ENCODE peak calls at places on chromosomes 16 and 17, in ten cellular contexts. S, M, X, C, D, O, N, G, F and P are unnamed samples.

GRCh38 chr17:29036584-29036983 is 6.4 kb upstream of the PIPOX start:
- DNase-seq in S (no peak), M (no peak), X (no peak), C (no peak), D (no peak), O (no peak), N (no peak), G (no peak), F (no peak), P (no peak)

GRCh38 chr17:80678621-80679020 is 134.0 kb downstream of the RPTOR start:
- DNase-seq in S (no peak), M (no peak), X (no peak), C (no peak), D (no peak), O (no peak), N (no peak), G (peak; percentile 48), F (no peak), P (no peak)

GRCh38 chr17:18002171-18002570 is 29.5 kb downstream of the DRC3 start:
- DNase-seq in S (no peak), M (no peak), X (no peak), C (no peak), D (no peak), O (no peak), N (no peak), G (no peak), F (no peak), P (no peak)

GRCh38 chr16:52460652-52461172 is 86.2 kb downstream of the TOX3 start:
- DNase-seq in S (no peak), M (no peak), X (no peak), C (no peak), D (no peak), O (no peak), N (no peak), G (no peak), F (no peak), P (no peak)

GRCh38 chr17:81958633-81959342 is 2.2 kb downstream of the NOTUM start:
- DNase-seq in S (no peak), M (no peak), X (no peak), C (no peak), D (no peak), O (no peak), N (no peak), G (no peak), F (no peak), P (no peak)

GRCh38 chr17:59152925-59153324 is 2.1 kb downstream of the SKA2 start:
- DNase-seq in S (no peak), M (no peak), X (no peak), C (no peak), D (no peak), O (no peak), N (no peak), G (no peak), F (no peak), P (no peak)

GRCh38 chr16:397736-398332 is 835 bp downstream of the NME4 start:
- DNase-seq in S (peak; percentile 74), M (peak; percentile 71), X (peak; percentile 31), C (peak; percentile 78), D (no peak), O (peak; percentile 91), N (peak; percentile 78), G (peak; percentile 92), F (peak; percentile 70), P (no peak)

GRCh38 chr16:83623091-83623730 is 184.6 kb upstream of the HSBP1 start:
- DNase-seq in S (no peak), M (no peak), X (no peak), C (no peak), D (no peak), O (no peak), N (no peak), G (no peak), F (no peak), P (no peak)

GRCh38 chr16:7351572-7351971 is 18.9 kb downstream of the RBFOX1 start:
- DNase-seq in S (no peak), M (no peak), X (no peak), C (no peak), D (no peak), O (no peak), N (no peak), G (no peak), F (no peak), P (no peak)

GRCh38 chr17:6172642-6173330 is 102.6 kb downstream of the WSCD1 start:
- DNase-seq in S (no peak), M (peak; percentile 51), X (no peak), C (no peak), D (no peak), O (no peak), N (no peak), G (peak; percentile 31), F (no peak), P (no peak)

GRCh38 chr17:50128441-50129302 is 1.3 kb downstream of the SAMD14 start:
- DNase-seq in S (no peak), M (no peak), X (no peak), C (no peak), D (no peak), O (peak; percentile 59), N (no peak), G (no peak), F (no peak), P (no peak)

GRCh38 chr16:46648656-46649055 is 27.5 kb upstream of the SHCBP1 start:
- DNase-seq in S (no peak), M (no peak), X (no peak), C (no peak), D (no peak), O (no peak), N (no peak), G (no peak), F (no peak), P (peak; percentile 59)

GRCh38 chr16:75996491-75996890 is 270.2 kb upstream of the CPHXL start:
- DNase-seq in S (no peak), M (no peak), X (no peak), C (no peak), D (no peak), O (no peak), N (no peak), G (no peak), F (no peak), P (no peak)

GRCh38 chr17:82296511-82297279 is 20.7 kb downstream of the CD7 start:
- DNase-seq in S (no peak), M (no peak), X (no peak), C (no peak), D (no peak), O (no peak), N (no peak), G (no peak), F (no peak), P (no peak)

GRCh38 chr17:42989726-42990652 is 8.2 kb upstream of the RPL27 start:
- DNase-seq in S (no peak), M (no peak), X (no peak), C (no peak), D (no peak), O (no peak), N (no peak), G (no peak), F (no peak), P (no peak)

GRCh38 chr17:35586569-35587073 is 501 bp upstream of the AP2B1 start:
- DNase-seq in S (no peak), M (no peak), X (no peak), C (no peak), D (no peak), O (no peak), N (no peak), G (no peak), F (no peak), P (no peak)

GRCh38 chr17:72515291-72516065 is 394.7 kb downstream of the SOX9 start:
- DNase-seq in S (no peak), M (no peak), X (no peak), C (no peak), D (no peak), O (no peak), N (peak; percentile 52), G (no peak), F (peak; percentile 19), P (no peak)

GRCh38 chr16:9153502-9153864 is 62.0 kb downstream of the HAPSTR1 start:
- DNase-seq in S (no peak), M (no peak), X (no peak), C (no peak), D (no peak), O (no peak), N (no peak), G (no peak), F (no peak), P (no peak)
- H3K4me1 ChIP-seq in S (no peaks in the 10 kb centered on the region), M (peaks cover 6% of the 10 kb centered on the region), X (no peaks in the 10 kb centered on the region), C (no peaks in the 10 kb centered on the region), D (no peaks in the 10 kb centered on the region), O (no peaks in the 10 kb centered on the region), N (no peaks in the 10 kb centered on the region), G (no peaks in the 10 kb centered on the region), F (no peaks in the 10 kb centered on the region), P (peaks cover 27% of the 10 kb centered on the region)

GRCh38 chr16:50685456-50686058 is 4.4 kb upstream of the SNX20 start:
- DNase-seq in S (no peak), M (no peak), X (no peak), C (no peak), D (no peak), O (no peak), N (no peak), G (peak; percentile 51), F (no peak), P (no peak)
- H3K4me3 ChIP-seq in S (no peak overlapping the region), M (no peak overlapping the region), X (no peak overlapping the region), C (no peak overlapping the region), D (peak overlapping the region; percentile 60), O (no peak overlapping the region), N (no peak overlapping the region), G (no peak overlapping the region), F (no peak overlapping the region), P (no peak overlapping the region)

GRCh38 chr16:16004314-16004749 is 54.9 kb downstream of the ABCC1 start:
- DNase-seq in S (no peak), M (no peak), X (no peak), C (no peak), D (no peak), O (no peak), N (no peak), G (no peak), F (no peak), P (no peak)
- H3K4me1 ChIP-seq in S (peaks cover 27% of the 10 kb centered on the region), M (no peaks in the 10 kb centered on the region), X (no peaks in the 10 kb centered on the region), C (peaks cover 4% of the 10 kb centered on the region), D (peaks cover 8% of the 10 kb centered on the region), O (peaks cover 17% of the 10 kb centered on the region), N (no peaks in the 10 kb centered on the region), G (peaks cover 1% of the 10 kb centered on the region), F (no peaks in the 10 kb centered on the region), P (no peaks in the 10 kb centered on the region)

DNA sequence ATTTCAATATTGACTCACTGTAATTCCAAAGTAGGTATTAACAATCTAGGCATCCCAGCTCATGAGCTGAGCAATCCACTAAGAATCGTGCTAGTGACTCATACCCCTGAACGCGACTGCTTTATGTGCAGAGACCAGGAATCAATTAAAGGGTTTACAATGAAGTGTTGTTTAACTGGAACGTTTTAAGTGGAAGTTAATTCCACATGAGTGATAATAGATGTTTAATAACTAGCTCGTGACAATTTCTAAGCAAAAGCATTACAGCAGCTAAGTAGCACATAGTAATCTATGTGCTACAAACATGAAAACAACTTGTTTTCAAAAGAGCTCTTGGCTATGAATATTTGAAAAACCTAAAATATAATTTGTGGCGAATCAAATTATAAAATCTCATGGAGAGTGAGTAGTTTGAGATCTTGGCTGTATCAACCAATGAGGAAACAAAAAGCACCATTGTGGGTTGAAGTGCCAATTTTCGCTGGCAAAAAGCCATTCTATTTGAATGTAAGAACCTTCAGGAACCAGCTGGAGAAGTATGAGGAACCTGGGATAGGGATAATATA is 9.4 kb downstream of the GJC1 start:
- DNase-seq in S (no peak), M (no peak), X (no peak), C (no peak), D (no peak), O (no peak), N (no peak), G (no peak), F (no peak), P (no peak)
- H3K4me3 ChIP-seq in S (no peak overlapping the region), M (no peak overlapping the region), X (no peak overlapping the region), C (no peak overlapping the region), D (no peak overlapping the region), O (no peak overlapping the region), N (no peak overlapping the region), G (no peak overlapping the region), F (no peak overlapping the region), P (no peak overlapping the region)

GRCh38 chr17:1733759-1734158 is 8.9 kb upstream of the SERPINF2 start:
- DNase-seq in S (no peak), M (no peak), X (no peak), C (no peak), D (no peak), O (no peak), N (no peak), G (no peak), F (no peak), P (no peak)
- H3K4me1 ChIP-seq in S (peaks cover 49% of the 10 kb centered on the region), M (peaks cover 5% of the 10 kb centered on the region), X (no peaks in the 10 kb centered on the region), C (peaks cover 11% of the 10 kb centered on the region), D (no peaks in the 10 kb centered on the region), O (peaks cover 25% of the 10 kb centered on the region), N (peaks cover 35% of the 10 kb centered on the region), G (peaks cover 19% of the 10 kb centered on the region), F (peaks cover 3% of the 10 kb centered on the region), P (no peaks in the 10 kb centered on the region)